ENCODE peak calls at places on chromosomes 16 and 17, in four cellular contexts. F, X, M and K are unnamed samples.
A peak's percentile ranks its signal among the peaks of the same experiment; 100 is the strongest.

GRCh38 chr16:49019826-49020401 is 261.7 kb downstream of the CBLN1 start:
- DNase-seq in F (no peak), X (no peak), M (peak; percentile 75), K (no peak)

GRCh38 chr16:21610766-21611165 is 11.4 kb downstream of the METTL9 start:
- DNase-seq in F (no peak), X (no peak), M (no peak), K (no peak)

GRCh38 chr16:15985144-15985543 is 35.7 kb downstream of the ABCC1 start:
- DNase-seq in F (no peak), X (no peak), M (no peak), K (no peak)

GRCh38 chr17:38729368-38729885 is 714 bp upstream of the CISD3 start:
- DNase-seq in F (no peak), X (no peak), M (no peak), K (no peak)

GRCh38 chr17:13725286-13725990 is 123.7 kb upstream of the HS3ST3A1 start:
- DNase-seq in F (no peak), X (no peak), M (no peak), K (no peak)

GRCh38 chr17:16107165-16107770 is 107.6 kb downstream of the TTC19 start:
- DNase-seq in F (no peak), X (no peak), M (no peak), K (no peak)

GRCh38 chr17:57534863-57535651 is 210.0 kb downstream of the CCDC182 start:
- DNase-seq in F (no peak), X (no peak), M (peak; percentile 88), K (no peak)

GRCh38 chr17:6547336-6547735 is 9.0 kb downstream of the PITPNM3 start:
- DNase-seq in F (no peak), X (no peak), M (no peak), K (no peak)

GRCh38 chr16:50213939-50214519 is 52.3 kb upstream of the ADCY7 start:
- DNase-seq in F (peak; percentile 13), X (no peak), M (no peak), K (no peak)

GRCh38 chr16:82671743-82672142 is 45.0 kb downstream of the CDH13 start:
- DNase-seq in F (no peak), X (no peak), M (no peak), K (no peak)

GRCh38 chr17:58351182-58351581 is 819 bp downstream of the SUPT4H1 start:
- DNase-seq in F (no peak), X (no peak), M (no peak), K (no peak)

GRCh38 chr16:53580038-53580802 is 77.2 kb upstream of the AKTIP start:
- DNase-seq in F (no peak), X (no peak), M (no peak), K (no peak)

GRCh38 chr17:20919990-20920812 is 122.6 kb downstream of the USP22 start:
- DNase-seq in F (no peak), X (no peak), M (no peak), K (no peak)